ENCODE peak calls at places on chromosomes 5 and 9, in seven cellular contexts. B, L, P, O, I, D and X are unnamed samples.

GRCh38 chr9:99326112-99326916 is 104.2 kb downstream of the SEC61B start:
- DNase-seq in L (peak; percentile 13), B (no peak), D (no peak), I (peak; percentile 26), P (no peak), O (no peak), X (no peak)

GRCh38 chr5:44646016-44646415 is 162.7 kb upstream of the MRPS30 start:
- DNase-seq in L (no peak), B (no peak), D (no peak), O (no peak), P (no peak), I (no peak), X (no peak)

GRCh38 chr5:123874600-123875201 is 362.7 kb downstream of the CSNK1G3 start:
- DNase-seq in D (no peak), B (no peak), P (no peak), I (no peak), L (no peak), O (no peak), X (no peak)

GRCh38 chr5:150993836-150994412 is 26.5 kb upstream of the GPX3 start:
- DNase-seq in P (no peak), D (no peak), I (no peak), O (no peak), B (no peak), L (no peak), X (no peak)

GRCh38 chr9:86946712-86947145 is 577 bp downstream of the GAS1 start:
- DNase-seq in L (no peak), P (no peak), B (peak; percentile 44), O (peak; percentile 46), I (no peak), D (no peak), X (no peak)

GRCh38 chr9:102551346-102551745 is 443.8 kb upstream of the CYLC2 start:
- DNase-seq in D (no peak), I (no peak), O (no peak), B (no peak), L (no peak), P (no peak), X (no peak)

GRCh38 chr5:1413611-1414241 is 31.5 kb downstream of the SLC6A3 start:
- DNase-seq in P (no peak), B (no peak), D (no peak), O (no peak), I (no peak), L (no peak), X (no peak)

GRCh38 chr5:173327948-173328895 is at the start of gene STC2:
- DNase-seq in B (peak; percentile 92), L (peak; percentile 98), D (peak; percentile 83), P (peak; percentile 95), I (no peak), O (peak; percentile 76), X (peak; percentile 84)

GRCh38 chr5:57863661-57864060 is 381.1 kb upstream of the ACTBL2 start:
- DNase-seq in P (no peak), O (no peak), L (peak; percentile 71), D (no peak), I (no peak), B (no peak), X (no peak)

GRCh38 chr5:158340608-158341007 is 481.7 kb upstream of the CLINT1 start:
- DNase-seq in D (no peak), I (no peak), B (no peak), P (no peak), L (no peak), O (no peak), X (no peak)

GRCh38 chr5:36369092-36369737 is 67.5 kb upstream of the RANBP3L start:
- DNase-seq in P (no peak), I (no peak), L (peak; percentile 91), B (no peak), O (no peak), D (no peak), X (no peak)

GRCh38 chr5:878125-878524 is 14.5 kb downstream of the BRD9 start:
- DNase-seq in L (no peak), D (no peak), I (no peak), B (no peak), O (no peak), P (no peak), X (no peak)

GRCh38 chr5:334903-335739 is 13.6 kb downstream of the AHRR start:
- DNase-seq in O (no peak), D (no peak), P (no peak), B (no peak), L (no peak), I (no peak), X (no peak)

GRCh38 chr5:109741390-109741789 is 51.7 kb downstream of the MAN2A1 start:
- DNase-seq in I (no peak), B (no peak), O (no peak), L (no peak), P (no peak), D (no peak), X (no peak)

GRCh38 chr5:134551891-134552290 is 26.4 kb downstream of the JADE2 start:
- DNase-seq in B (no peak), D (no peak), P (no peak), I (no peak), L (peak; percentile 69), O (no peak), X (no peak)

GRCh38 chr5:116765441-116765840 is 190.8 kb upstream of the SEMA6A start:
- DNase-seq in L (no peak), I (no peak), D (no peak), O (no peak), B (no peak), P (no peak), X (no peak)

GRCh38 chr5:96257904-96258303 is 175.1 kb downstream of the PCSK1 start:
- DNase-seq in I (no peak), P (no peak), O (no peak), B (no peak), L (peak; percentile 36), D (no peak), X (no peak)

GRCh38 chr5:25568294-25568693 is 923.5 kb upstream of the CDH10 start:
- DNase-seq in I (no peak), B (no peak), P (no peak), D (no peak), O (no peak), L (no peak), X (no peak)

GRCh38 chr5:132773114-132773513 is 3.9 kb downstream of the SEPTIN8 start:
- DNase-seq in D (no peak), P (no peak), I (no peak), O (no peak), L (no peak), B (no peak), X (no peak)

GRCh38 chr5:129410488-129410887 is 49.6 kb upstream of the ADAMTS19 start:
- DNase-seq in P (no peak), I (no peak), L (no peak), O (no peak), D (no peak), B (no peak), X (no peak)

GRCh38 chr9:133121200-133122166 is at the start of gene RALGDS:
- DNase-seq in P (peak; percentile 56), O (peak; percentile 93), B (peak; percentile 99), L (peak; percentile 78), I (peak; percentile 97), D (peak; percentile 89), X (peak; percentile 57)

GRCh38 chr9:129574911-129575574 is 45.9 kb downstream of the C9orf50 start:
- DNase-seq in B (no peak), I (no peak), D (no peak), P (no peak), L (no peak), O (no peak), X (no peak)

GRCh38 chr9:126450537-126451205 is 124.0 kb downstream of the MVB12B start:
- DNase-seq in O (no peak), B (no peak), L (no peak), I (no peak), D (no peak), P (no peak), X (no peak)

GRCh38 chr5:10440367-10440990 is 1.2 kb upstream of the ROPN1L start:
- DNase-seq in P (no peak), I (no peak), B (no peak), L (no peak), O (no peak), D (no peak), X (no peak)

GRCh38 chr5:98938459-98938858 is 9.7 kb upstream of the CHD1 start:
- DNase-seq in D (no peak), L (peak; percentile 68), P (no peak), O (no peak), B (no peak), I (no peak), X (no peak)

GRCh38 chr5:57137401-57137800 is 36.5 kb upstream of the GPBP1 start:
- DNase-seq in B (no peak), P (no peak), L (no peak), I (no peak), D (no peak), O (no peak), X (no peak)

DNA sequence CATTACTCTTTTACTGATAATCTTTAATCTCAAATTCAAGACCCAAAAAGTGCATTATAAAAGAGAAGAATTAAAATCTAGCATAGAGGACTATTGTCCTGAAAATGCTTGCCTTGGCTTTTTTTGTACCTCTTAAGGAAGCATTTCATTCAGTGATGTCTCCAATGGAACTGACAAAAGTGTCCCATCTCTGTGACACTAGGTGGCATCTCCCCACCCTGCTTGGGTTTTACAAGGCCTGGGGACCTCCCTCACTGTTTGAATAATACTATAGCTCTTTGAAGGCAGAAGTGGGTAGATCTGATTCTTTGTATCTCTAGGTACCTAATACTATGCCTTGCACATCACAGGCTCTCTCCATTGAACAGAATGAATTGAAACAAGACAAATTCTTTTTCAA is 180.6 kb downstream of the EPB41L4A start:
- DNase-seq in L (no peak), D (no peak), I (no peak), P (no peak), O (no peak), B (no peak), X (no peak)
- TF ChIP-seq CTCF in L (no peak), D (peak; percentile 40), I (no peak), P (peak; percentile 4), O (no peak), B (peak; percentile 39), X (no peak)

GRCh38 chr9:100426532-100427365 is at the start of gene MSANTD3:
- DNase-seq in O (peak; percentile 61), D (peak; percentile 63), L (peak; percentile 76), P (peak; percentile 50), B (peak; percentile 90), I (no peak), X (no peak)
- TF ChIP-seq CTCF in O (no peak), D (no peak), L (no peak), P (no peak), B (peak; percentile 32), I (peak; percentile 27), X (no peak)

GRCh38 chr5:59142138-59142537 is 559.3 kb downstream of the RAB3C start:
- DNase-seq in O (no peak), P (no peak), B (no peak), I (no peak), L (no peak), D (no peak), X (no peak)
- TF ChIP-seq CTCF in O (no peak), P (no peak), B (no peak), I (no peak), L (no peak), D (no peak), X (no peak)

DNA sequence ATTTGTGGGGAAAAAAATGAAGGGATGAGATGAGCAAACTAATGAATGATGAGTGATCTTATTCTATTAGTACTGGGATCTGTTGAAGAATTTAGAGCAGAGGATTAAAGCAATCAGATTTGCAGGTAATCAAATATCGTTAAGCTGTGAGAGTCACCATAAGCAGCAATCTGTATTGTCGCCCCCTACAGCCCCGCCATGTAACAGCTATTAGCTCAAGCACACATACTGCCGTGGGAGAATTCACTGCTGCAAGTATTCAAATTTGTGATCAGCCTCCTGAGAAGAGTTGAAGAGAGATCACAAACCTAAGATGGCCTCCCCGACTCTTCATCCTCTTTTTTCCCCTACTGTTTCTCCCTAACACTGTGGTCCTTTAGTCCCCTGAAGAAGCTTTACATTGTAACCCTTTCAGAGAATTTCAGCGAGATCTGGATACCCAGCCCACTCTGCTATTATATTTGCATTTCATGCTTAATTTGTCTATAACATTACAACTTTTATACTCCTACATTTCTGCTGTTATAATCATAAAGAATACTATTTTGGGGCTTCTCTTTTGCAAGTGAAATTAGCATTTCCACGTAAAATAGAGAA is 28.5 kb upstream of the PHF24 start:
- DNase-seq in I (no peak), L (peak; percentile 32), P (peak; percentile 23), O (no peak), B (peak; percentile 62), D (no peak), X (no peak)
- TF ChIP-seq CTCF in I (peak; percentile 44), L (peak; percentile 57), P (no peak), O (peak; percentile 32), B (peak; percentile 67), D (peak; percentile 58), X (peak; percentile 44)